ENCODE peak calls at places on chromosomes 4 and X, in ten cellular contexts. One of them, this sample, is unnamed.

GRCh38 chr4:26475716-26476115 is 14.6 kb downstream of the CCKAR start:
- DNase-seq in astrocyte: no peak
- DNase-seq in SJSA1: no peak
- DNase-seq in lower lobe of right lung: no peak
- DNase-seq in transverse colon: no peak
- DNase-seq in dorsolateral prefrontal cortex: no peak
- DNase-seq in heart left ventricle: no peak
- DNase-seq in cardiac muscle cell: no peak
- DNase-seq in effector memory CD4-positive, alpha-beta T cell: no peak
- DNase-seq in HepG2: no peak
- DNase-seq in this sample: no peak

GRCh38 chr4:83108101-83108861 is 6.2 kb downstream of the PLAC8 start:
- DNase-seq in cardiac muscle cell: no peak
- DNase-seq in SJSA1: no peak
- DNase-seq in heart left ventricle: no peak
- DNase-seq in HepG2: no peak
- DNase-seq in astrocyte: no peak
- DNase-seq in effector memory CD4-positive, alpha-beta T cell: no peak
- DNase-seq in lower lobe of right lung: no peak
- DNase-seq in transverse colon: peak; percentile 11
- DNase-seq in dorsolateral prefrontal cortex: no peak
- DNase-seq in this sample: no peak

GRCh38 chr4:55543858-55544257 is 2.9 kb downstream of the CLOCK start:
- DNase-seq in heart left ventricle: no peak
- DNase-seq in HepG2: no peak
- DNase-seq in cardiac muscle cell: no peak
- DNase-seq in dorsolateral prefrontal cortex: no peak
- DNase-seq in SJSA1: no peak
- DNase-seq in effector memory CD4-positive, alpha-beta T cell: no peak
- DNase-seq in lower lobe of right lung: no peak
- DNase-seq in astrocyte: no peak
- DNase-seq in transverse colon: no peak
- DNase-seq in this sample: no peak

GRCh38 chr4:78369691-78370090 is 181.9 kb upstream of the ANXA3 start:
- DNase-seq in lower lobe of right lung: no peak
- DNase-seq in transverse colon: no peak
- DNase-seq in dorsolateral prefrontal cortex: no peak
- DNase-seq in cardiac muscle cell: no peak
- DNase-seq in astrocyte: peak; percentile 27
- DNase-seq in SJSA1: no peak
- DNase-seq in heart left ventricle: no peak
- DNase-seq in HepG2: no peak
- DNase-seq in effector memory CD4-positive, alpha-beta T cell: no peak
- DNase-seq in this sample: no peak

GRCh38 chrX:12269484-12269883 is 131.2 kb downstream of the FRMPD4 start:
- DNase-seq in lower lobe of right lung: no peak
- DNase-seq in heart left ventricle: no peak
- DNase-seq in transverse colon: no peak
- DNase-seq in effector memory CD4-positive, alpha-beta T cell: no peak
- DNase-seq in HepG2: no peak
- DNase-seq in astrocyte: no peak
- DNase-seq in cardiac muscle cell: no peak
- DNase-seq in dorsolateral prefrontal cortex: no peak
- DNase-seq in SJSA1: no peak
- DNase-seq in this sample: no peak

GRCh38 chr4:3369781-3370660 is 71.7 kb upstream of the HGFAC start:
- DNase-seq in dorsolateral prefrontal cortex: no peak
- DNase-seq in cardiac muscle cell: peak; percentile 35
- DNase-seq in HepG2: no peak
- DNase-seq in SJSA1: peak; percentile 84
- DNase-seq in effector memory CD4-positive, alpha-beta T cell: no peak
- DNase-seq in astrocyte: peak; percentile 89
- DNase-seq in heart left ventricle: peak; percentile 74
- DNase-seq in transverse colon: no peak
- DNase-seq in lower lobe of right lung: peak; percentile 45
- DNase-seq in this sample: peak; percentile 51

GRCh38 chrX:153226344-153227190 is 47.5 kb downstream of the MAGEA1 start:
- DNase-seq in effector memory CD4-positive, alpha-beta T cell: no peak
- DNase-seq in dorsolateral prefrontal cortex: no peak
- DNase-seq in SJSA1: no peak
- DNase-seq in cardiac muscle cell: peak; percentile 53
- DNase-seq in transverse colon: no peak
- DNase-seq in heart left ventricle: no peak
- DNase-seq in HepG2: no peak
- DNase-seq in astrocyte: peak; percentile 20
- DNase-seq in lower lobe of right lung: peak; percentile 86
- DNase-seq in this sample: no peak

GRCh38 chr4:109298279-109299010 is 4.0 kb downstream of the COL25A1 start:
- DNase-seq in heart left ventricle: no peak
- DNase-seq in HepG2: no peak
- DNase-seq in lower lobe of right lung: no peak
- DNase-seq in astrocyte: no peak
- DNase-seq in transverse colon: no peak
- DNase-seq in dorsolateral prefrontal cortex: no peak
- DNase-seq in effector memory CD4-positive, alpha-beta T cell: no peak
- DNase-seq in SJSA1: no peak
- DNase-seq in cardiac muscle cell: peak; percentile 20
- DNase-seq in this sample: no peak

GRCh38 chr4:7978489-7978888 is 38.8 kb upstream of the AFAP1 start:
- DNase-seq in lower lobe of right lung: no peak
- DNase-seq in heart left ventricle: no peak
- DNase-seq in SJSA1: no peak
- DNase-seq in HepG2: no peak
- DNase-seq in dorsolateral prefrontal cortex: no peak
- DNase-seq in effector memory CD4-positive, alpha-beta T cell: no peak
- DNase-seq in transverse colon: peak; percentile 77
- DNase-seq in cardiac muscle cell: no peak
- DNase-seq in astrocyte: peak; percentile 50
- DNase-seq in this sample: no peak

GRCh38 chrX:79270401-79270800 is 96.7 kb downstream of the ITM2A start:
- DNase-seq in cardiac muscle cell: peak; percentile 29
- DNase-seq in SJSA1: no peak
- DNase-seq in transverse colon: peak; percentile 54
- DNase-seq in effector memory CD4-positive, alpha-beta T cell: peak; percentile 24
- DNase-seq in heart left ventricle: peak; percentile 40
- DNase-seq in lower lobe of right lung: peak; percentile 46
- DNase-seq in dorsolateral prefrontal cortex: no peak
- DNase-seq in HepG2: no peak
- DNase-seq in astrocyte: no peak
- DNase-seq in this sample: peak; percentile 68

GRCh38 chr4:18524667-18525066 is 503.1 kb upstream of the LCORL start:
- DNase-seq in HepG2: no peak
- DNase-seq in transverse colon: no peak
- DNase-seq in cardiac muscle cell: no peak
- DNase-seq in SJSA1: no peak
- DNase-seq in astrocyte: no peak
- DNase-seq in effector memory CD4-positive, alpha-beta T cell: no peak
- DNase-seq in dorsolateral prefrontal cortex: no peak
- DNase-seq in heart left ventricle: no peak
- DNase-seq in lower lobe of right lung: no peak
- DNase-seq in this sample: no peak

GRCh38 chr4:100284302-100284701 is 94.0 kb upstream of the DDIT4L start:
- DNase-seq in lower lobe of right lung: no peak
- DNase-seq in SJSA1: no peak
- DNase-seq in cardiac muscle cell: no peak
- DNase-seq in HepG2: no peak
- DNase-seq in heart left ventricle: no peak
- DNase-seq in dorsolateral prefrontal cortex: no peak
- DNase-seq in effector memory CD4-positive, alpha-beta T cell: no peak
- DNase-seq in astrocyte: no peak
- DNase-seq in transverse colon: no peak
- DNase-seq in this sample: no peak

GRCh38 chr4:1200425-1201035 is 28.1 kb upstream of the SPON2 start:
- DNase-seq in heart left ventricle: no peak
- DNase-seq in SJSA1: peak; percentile 65
- DNase-seq in cardiac muscle cell: no peak
- DNase-seq in dorsolateral prefrontal cortex: peak; percentile 55
- DNase-seq in astrocyte: peak; percentile 82
- DNase-seq in lower lobe of right lung: peak; percentile 58
- DNase-seq in transverse colon: peak; percentile 71
- DNase-seq in effector memory CD4-positive, alpha-beta T cell: no peak
- DNase-seq in HepG2: no peak
- DNase-seq in this sample: no peak

GRCh38 chr4:136241221-136241986 is 1290.9 kb downstream of the PCDH18 start:
- DNase-seq in astrocyte: peak; percentile 78
- DNase-seq in heart left ventricle: no peak
- DNase-seq in lower lobe of right lung: no peak
- DNase-seq in transverse colon: no peak
- DNase-seq in cardiac muscle cell: no peak
- DNase-seq in dorsolateral prefrontal cortex: no peak
- DNase-seq in HepG2: no peak
- DNase-seq in SJSA1: no peak
- DNase-seq in effector memory CD4-positive, alpha-beta T cell: no peak
- DNase-seq in this sample: no peak

GRCh38 chrX:49270249-49270921 is 792 bp downstream of the PPP1R3F start:
- DNase-seq in cardiac muscle cell: no peak
- DNase-seq in transverse colon: no peak
- DNase-seq in HepG2: no peak
- DNase-seq in SJSA1: no peak
- DNase-seq in lower lobe of right lung: no peak
- DNase-seq in effector memory CD4-positive, alpha-beta T cell: no peak
- DNase-seq in dorsolateral prefrontal cortex: peak; percentile 34
- DNase-seq in heart left ventricle: no peak
- DNase-seq in astrocyte: no peak
- DNase-seq in this sample: no peak

GRCh38 chrX:125953769-125954168 is 212.3 kb downstream of the DCAF12L2 start:
- DNase-seq in transverse colon: no peak
- DNase-seq in HepG2: no peak
- DNase-seq in lower lobe of right lung: no peak
- DNase-seq in heart left ventricle: no peak
- DNase-seq in dorsolateral prefrontal cortex: no peak
- DNase-seq in astrocyte: no peak
- DNase-seq in SJSA1: no peak
- DNase-seq in effector memory CD4-positive, alpha-beta T cell: no peak
- DNase-seq in cardiac muscle cell: no peak
- DNase-seq in this sample: no peak

GRCh38 chrX:45011597-45011996 is 138.6 kb downstream of the KDM6A start:
- DNase-seq in lower lobe of right lung: no peak
- DNase-seq in effector memory CD4-positive, alpha-beta T cell: no peak
- DNase-seq in SJSA1: no peak
- DNase-seq in dorsolateral prefrontal cortex: no peak
- DNase-seq in heart left ventricle: no peak
- DNase-seq in astrocyte: no peak
- DNase-seq in cardiac muscle cell: no peak
- DNase-seq in HepG2: no peak
- DNase-seq in transverse colon: no peak
- DNase-seq in this sample: no peak

GRCh38 chr4:133152801-133153526 is 3.9 kb downstream of the PCDH10 start:
- DNase-seq in cardiac muscle cell: peak; percentile 27
- DNase-seq in dorsolateral prefrontal cortex: no peak
- DNase-seq in HepG2: no peak
- DNase-seq in heart left ventricle: no peak
- DNase-seq in effector memory CD4-positive, alpha-beta T cell: no peak
- DNase-seq in lower lobe of right lung: no peak
- DNase-seq in astrocyte: peak; percentile 39
- DNase-seq in SJSA1: no peak
- DNase-seq in transverse colon: no peak
- DNase-seq in this sample: no peak

GRCh38 chr4:10013722-10014121 is 7.6 kb downstream of the SLC2A9 start:
- DNase-seq in dorsolateral prefrontal cortex: no peak
- DNase-seq in heart left ventricle: no peak
- DNase-seq in HepG2: no peak
- DNase-seq in SJSA1: no peak
- DNase-seq in lower lobe of right lung: peak; percentile 62
- DNase-seq in effector memory CD4-positive, alpha-beta T cell: no peak
- DNase-seq in astrocyte: no peak
- DNase-seq in cardiac muscle cell: peak; percentile 73
- DNase-seq in transverse colon: peak; percentile 80
- DNase-seq in this sample: no peak

GRCh38 chrX:108091266-108091877 is at the start of the genes ATG4A and PSMD10:
- DNase-seq in heart left ventricle: peak; percentile 92
- DNase-seq in cardiac muscle cell: peak; percentile 99
- DNase-seq in HepG2: peak; percentile 92
- DNase-seq in dorsolateral prefrontal cortex: peak; percentile 91
- DNase-seq in effector memory CD4-positive, alpha-beta T cell: peak; percentile 77
- DNase-seq in SJSA1: peak; percentile 93
- DNase-seq in transverse colon: peak; percentile 94
- DNase-seq in lower lobe of right lung: peak; percentile 95
- DNase-seq in astrocyte: peak; percentile 91
- DNase-seq in this sample: peak; percentile 91
- H3K27me3 ChIP-seq in heart left ventricle: no peaks in the 10 kb centered on the region
- H3K27me3 ChIP-seq in cardiac muscle cell: no peaks in the 10 kb centered on the region
- H3K27me3 ChIP-seq in HepG2: no peaks in the 10 kb centered on the region
- H3K27me3 ChIP-seq in dorsolateral prefrontal cortex: no peaks in the 10 kb centered on the region
- H3K27me3 ChIP-seq in effector memory CD4-positive, alpha-beta T cell: no peaks in the 10 kb centered on the region
- H3K27me3 ChIP-seq in SJSA1: no peaks in the 10 kb centered on the region
- H3K27me3 ChIP-seq in transverse colon: no peaks in the 10 kb centered on the region
- H3K27me3 ChIP-seq in lower lobe of right lung: no peaks in the 10 kb centered on the region
- H3K27me3 ChIP-seq in astrocyte: no peaks in the 10 kb centered on the region
- H3K27me3 ChIP-seq in this sample: no peaks in the 10 kb centered on the region

GRCh38 chrX:108914791-108915190 is 178.4 kb upstream of the IRS4 start:
- DNase-seq in cardiac muscle cell: no peak
- DNase-seq in dorsolateral prefrontal cortex: no peak
- DNase-seq in transverse colon: no peak
- DNase-seq in lower lobe of right lung: no peak
- DNase-seq in heart left ventricle: no peak
- DNase-seq in HepG2: no peak
- DNase-seq in astrocyte: no peak
- DNase-seq in SJSA1: no peak
- DNase-seq in effector memory CD4-positive, alpha-beta T cell: no peak
- DNase-seq in this sample: no peak
- H3K27ac ChIP-seq in cardiac muscle cell: no peak overlapping the region
- H3K27ac ChIP-seq in dorsolateral prefrontal cortex: no peak overlapping the region
- H3K27ac ChIP-seq in transverse colon: no peak overlapping the region
- H3K27ac ChIP-seq in lower lobe of right lung: no peak overlapping the region
- H3K27ac ChIP-seq in heart left ventricle: no peak overlapping the region
- H3K27ac ChIP-seq in HepG2: no peak overlapping the region
- H3K27ac ChIP-seq in astrocyte: no peak overlapping the region
- H3K27ac ChIP-seq in SJSA1: no peak overlapping the region
- H3K27ac ChIP-seq in effector memory CD4-positive, alpha-beta T cell: no peak overlapping the region
- H3K27ac ChIP-seq in this sample: no peak overlapping the region

GRCh38 chrX:10047631-10048030 is 80.5 kb downstream of the CLDN34 start:
- DNase-seq in cardiac muscle cell: no peak
- DNase-seq in SJSA1: no peak
- DNase-seq in astrocyte: no peak
- DNase-seq in HepG2: no peak
- DNase-seq in lower lobe of right lung: no peak
- DNase-seq in heart left ventricle: no peak
- DNase-seq in dorsolateral prefrontal cortex: no peak
- DNase-seq in transverse colon: no peak
- DNase-seq in effector memory CD4-positive, alpha-beta T cell: no peak
- DNase-seq in this sample: no peak
- H3K4me3 ChIP-seq in cardiac muscle cell: no peak overlapping the region
- H3K4me3 ChIP-seq in SJSA1: no peak overlapping the region
- H3K4me3 ChIP-seq in astrocyte: no peak overlapping the region
- H3K4me3 ChIP-seq in HepG2: no peak overlapping the region
- H3K4me3 ChIP-seq in lower lobe of right lung: no peak overlapping the region
- H3K4me3 ChIP-seq in heart left ventricle: no peak overlapping the region
- H3K4me3 ChIP-seq in dorsolateral prefrontal cortex: no peak overlapping the region
- H3K4me3 ChIP-seq in transverse colon: no peak overlapping the region
- H3K4me3 ChIP-seq in effector memory CD4-positive, alpha-beta T cell: no peak overlapping the region
- H3K4me3 ChIP-seq in this sample: no peak overlapping the region

DNA sequence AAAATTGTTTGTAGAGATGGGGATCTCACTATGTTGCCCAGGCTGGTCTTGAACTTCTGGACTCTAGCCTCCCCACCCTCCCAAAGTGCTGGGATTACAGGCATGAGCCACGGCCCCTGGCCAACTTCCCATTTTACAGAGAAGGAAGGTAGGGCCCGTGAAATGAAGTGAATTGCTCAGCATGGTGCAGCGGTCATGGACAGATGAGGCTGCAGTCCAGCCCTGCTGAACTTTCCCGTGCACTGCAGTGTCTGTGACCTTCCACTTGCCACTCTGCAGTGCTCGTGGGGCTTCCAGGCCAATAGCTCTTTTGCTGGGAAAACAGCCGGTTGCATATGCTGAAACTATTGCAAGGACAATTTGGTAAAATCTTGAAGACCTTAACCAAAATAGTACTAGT is 454.4 kb upstream of the FAT1 start:
- DNase-seq in SJSA1: no peak
- DNase-seq in astrocyte: no peak
- DNase-seq in transverse colon: no peak
- DNase-seq in heart left ventricle: no peak
- DNase-seq in effector memory CD4-positive, alpha-beta T cell: no peak
- DNase-seq in HepG2: no peak
- DNase-seq in cardiac muscle cell: no peak
- DNase-seq in dorsolateral prefrontal cortex: no peak
- DNase-seq in lower lobe of right lung: no peak
- DNase-seq in this sample: no peak
- H3K27me3 ChIP-seq in SJSA1: no peaks in the 10 kb centered on the region
- H3K27me3 ChIP-seq in astrocyte: no peaks in the 10 kb centered on the region
- H3K27me3 ChIP-seq in transverse colon: no peaks in the 10 kb centered on the region
- H3K27me3 ChIP-seq in heart left ventricle: no peaks in the 10 kb centered on the region
- H3K27me3 ChIP-seq in effector memory CD4-positive, alpha-beta T cell: no peaks in the 10 kb centered on the region
- H3K27me3 ChIP-seq in HepG2: peaks cover 32% of the 10 kb centered on the region
- H3K27me3 ChIP-seq in cardiac muscle cell: no peaks in the 10 kb centered on the region
- H3K27me3 ChIP-seq in dorsolateral prefrontal cortex: no peaks in the 10 kb centered on the region
- H3K27me3 ChIP-seq in lower lobe of right lung: no peaks in the 10 kb centered on the region
- H3K27me3 ChIP-seq in this sample: no peaks in the 10 kb centered on the region